ENCODE peak calls at places on chromosomes 12 and 14, in nine cellular contexts. M, A, K, S, E, D, L, I and Z are unnamed samples.

GRCh38 chr14:93395227-93395626 is 35.5 kb upstream of the UNC79 start:
- DNase-seq in D (no peak), K (no peak), S (no peak), L (no peak), M (no peak), A (no peak), E (no peak), I (no peak), Z (no peak)

GRCh38 chr12:8947737-8948136 is 1.7 kb downstream of the M6PR start:
- DNase-seq in K (no peak), E (no peak), L (no peak), S (peak; percentile 16), D (no peak), M (no peak), A (no peak), I (no peak), Z (no peak)

GRCh38 chr12:52307836-52308806 is 13.1 kb downstream of the KRT83 start:
- DNase-seq in E (peak; percentile 96), A (no peak), K (no peak), I (peak; percentile 41), L (no peak), S (peak; percentile 38), D (no peak), M (peak; percentile 20), Z (peak; percentile 87)

GRCh38 chr12:57488397-57489156 is 709 bp downstream of the MARS1 start:
- DNase-seq in E (peak; percentile 56), L (no peak), M (no peak), I (no peak), D (no peak), S (no peak), K (no peak), A (no peak), Z (no peak)

GRCh38 chr14:37168721-37169120 is 3.7 kb downstream of the SLC25A21 start:
- DNase-seq in K (no peak), L (no peak), E (no peak), A (no peak), D (no peak), I (no peak), S (no peak), M (no peak), Z (no peak)

GRCh38 chr12:46103691-46104090 is 113.3 kb upstream of the SCAF11 start:
- DNase-seq in K (no peak), E (no peak), I (no peak), M (no peak), S (no peak), L (no peak), A (no peak), D (no peak), Z (no peak)

GRCh38 chr12:130463818-130464663 is 126.4 kb downstream of the PIWIL1 start:
- DNase-seq in E (no peak), S (no peak), I (no peak), M (no peak), L (no peak), D (no peak), K (no peak), A (no peak), Z (no peak)

GRCh38 chr14:26081043-26081442 is 516.8 kb downstream of the NOVA1 start:
- DNase-seq in M (no peak), A (no peak), E (no peak), D (no peak), L (no peak), K (no peak), S (no peak), I (no peak), Z (no peak)

GRCh38 chr12:13339538-13339937 is 143.0 kb downstream of the EMP1 start:
- DNase-seq in M (no peak), K (no peak), A (no peak), L (no peak), I (no peak), S (no peak), D (peak; percentile 10), E (no peak), Z (no peak)

GRCh38 chr14:103730490-103731035 is 15.0 kb downstream of the ZFYVE21 start:
- DNase-seq in E (no peak), K (no peak), A (no peak), D (no peak), M (no peak), I (no peak), L (no peak), S (no peak), Z (no peak)

GRCh38 chr14:52078721-52079120 is 9.9 kb upstream of the NID2 start:
- DNase-seq in I (no peak), S (no peak), K (no peak), M (no peak), A (no peak), E (no peak), L (no peak), D (no peak), Z (no peak)

GRCh38 chr14:45085004-45085403 is 1.1 kb downstream of the PRPF39 start:
- DNase-seq in D (no peak), E (no peak), A (no peak), L (no peak), S (no peak), I (no peak), K (no peak), M (no peak), Z (no peak)

GRCh38 chr14:60805881-60806569 is 71.5 kb downstream of the MNAT1 start:
- DNase-seq in I (no peak), D (no peak), A (no peak), L (peak; percentile 1), M (no peak), S (no peak), E (no peak), K (no peak), Z (no peak)

GRCh38 chr14:92499216-92499615 is 14.4 kb upstream of the RIN3 start:
- DNase-seq in I (no peak), S (no peak), L (no peak), M (no peak), A (no peak), E (peak; percentile 30), K (no peak), D (no peak), Z (peak; percentile 29)

GRCh38 chr12:130615906-130616305 is 100.2 kb downstream of the RIMBP2 start:
- DNase-seq in K (no peak), S (no peak), L (no peak), A (no peak), E (peak; percentile 43), M (no peak), I (no peak), D (no peak), Z (no peak)

GRCh38 chr12:113071063-113071426 is 14.5 kb downstream of the DTX1 start:
- DNase-seq in S (no peak), M (no peak), E (no peak), A (no peak), L (no peak), I (no peak), D (no peak), K (no peak), Z (no peak)

GRCh38 chr14:21071225-21072041 is 1.3 kb downstream of the ARHGEF40 start:
- DNase-seq in S (peak; percentile 79), M (peak; percentile 88), I (no peak), E (peak; percentile 96), L (peak; percentile 73), K (peak; percentile 41), D (peak; percentile 90), A (peak; percentile 88), Z (peak; percentile 94)

GRCh38 chr12:8452976-8453616 is 2.7 kb upstream of the CLEC6A start:
- DNase-seq in D (no peak), I (no peak), S (no peak), M (no peak), K (no peak), E (peak; percentile 64), L (no peak), A (no peak), Z (no peak)

GRCh38 chr14:49692191-49692757 is 646 bp upstream of the KLHDC1 start:
- DNase-seq in I (no peak), E (no peak), K (no peak), S (no peak), M (no peak), A (no peak), D (no peak), L (no peak), Z (no peak)

GRCh38 chr12:57233357-57234232 is 4.1 kb downstream of the SHMT2 start:
- DNase-seq in E (peak; percentile 62), I (no peak), M (no peak), L (no peak), A (no peak), S (no peak), D (peak; percentile 43), K (no peak), Z (no peak)

GRCh38 chr12:54213084-54213483 is 24.3 kb upstream of the SMUG1 start:
- DNase-seq in M (no peak), K (no peak), A (no peak), L (no peak), E (peak; percentile 54), I (no peak), S (no peak), D (no peak), Z (no peak)

GRCh38 chr14:42192659-42193425 is 586.2 kb downstream of the LRFN5 start:
- DNase-seq in M (no peak), S (no peak), K (no peak), E (no peak), I (no peak), A (peak; percentile 93), L (peak; percentile 1), D (peak; percentile 62), Z (no peak)

GRCh38 chr12:54405106-54405505 is 14.0 kb downstream of the ITGA5 start:
- DNase-seq in A (no peak), I (no peak), D (no peak), K (no peak), M (no peak), E (no peak), L (no peak), S (no peak), Z (no peak)

GRCh38 chr12:127083028-127083949 is 1183.7 kb upstream of the TMEM132C start:
- DNase-seq in K (no peak), E (no peak), S (no peak), D (peak; percentile 13), L (peak; percentile 40), I (no peak), A (peak; percentile 30), M (no peak), Z (no peak)

GRCh38 chr12:31342314-31342713 is 16.4 kb upstream of the SINHCAF start:
- DNase-seq in K (no peak), A (no peak), M (no peak), D (no peak), E (no peak), L (no peak), I (no peak), S (no peak), Z (no peak)

GRCh38 chr14:100849432-100849831 is 23.5 kb downstream of the MEG3 start:
- DNase-seq in D (no peak), S (no peak), I (no peak), L (peak; percentile 35), E (no peak), M (no peak), K (no peak), A (no peak), Z (no peak)

GRCh38 chr12:81252228-81252627 is 174.3 kb downstream of the ACSS3 start:
- DNase-seq in S (no peak), I (no peak), E (no peak), K (no peak), D (no peak), M (no peak), A (no peak), L (no peak), Z (no peak)

GRCh38 chr12:6869049-6870021 is 2.0 kb downstream of the TPI1 start:
- DNase-seq in L (peak; percentile 53), E (peak; percentile 99), A (peak; percentile 48), S (peak; percentile 81), M (peak; percentile 83), K (peak; percentile 79), I (peak; percentile 71), D (peak; percentile 60), Z (no peak)

GRCh38 chr14:76687611-76688372 is 73.5 kb upstream of the VASH1 start:
- DNase-seq in L (no peak), I (no peak), S (no peak), K (no peak), M (no peak), D (no peak), A (no peak), E (peak; percentile 28), Z (no peak)

GRCh38 chr14:35558680-35559079 is 24.7 kb downstream of the INSM2 start:
- DNase-seq in I (no peak), K (no peak), E (peak; percentile 49), M (no peak), D (no peak), S (no peak), A (no peak), L (no peak), Z (no peak)

GRCh38 chr12:129753596-129753995 is 150.2 kb downstream of the TMEM132D start:
- DNase-seq in I (no peak), D (no peak), A (no peak), K (no peak), S (no peak), L (no peak), E (no peak), M (no peak), Z (no peak)